ENCODE peak calls at places on chromosomes 12 and 14, in eight cellular contexts. K is bronchial epithelial cell; V is posterior cingulate gyrus; T is activated T-cell treated with anti-CD3 and anti-CD28 coated beads, Interleukin-2, amount 50 U/mL, for 72 hours; U is AG04450; G is lung; Z is AG10803; X is GM12892. Q is an unnamed sample.

GRCh38 chr14:34710744-34711143 is 3.6 kb downstream of the CFL2 start:
- DNase-seq in G (no peak), U (no peak), K (no peak), V (no peak), X (no peak), Z (peak), T (no peak), Q (no peak)

GRCh38 chr12:54385251-54385914 is 850 bp upstream of the ZNF385A start:
- DNase-seq in V (no peak), Z (no peak), T (no peak), G (no peak), U (no peak), X (peak), K (no peak), Q (no peak)

GRCh38 chr14:29453045-29453444 is 474.6 kb downstream of the PRKD1 start:
- DNase-seq in K (peak), Z (no peak), U (no peak), T (no peak), V (no peak), X (no peak), G (no peak), Q (no peak)

GRCh38 chr14:103023881-103024473 is 33.4 kb downstream of the CDC42BPB start:
- DNase-seq in Z (peak), T (no peak), X (no peak), G (no peak), U (peak), K (peak), V (no peak), Q (no peak)

GRCh38 chr12:120944645-120945217 is 33.6 kb upstream of the HNF1A start:
- DNase-seq in G (peak), T (peak), U (peak), K (peak), X (peak), V (no peak), Z (peak), Q (peak)

GRCh38 chr12:132281021-132281420 is 48.4 kb downstream of the GALNT9 start:
- DNase-seq in T (no peak), G (no peak), Z (no peak), U (no peak), V (no peak), X (no peak), K (no peak), Q (no peak)

GRCh38 chr14:61569783-61570182 is 125.5 kb upstream of the HIF1A start:
- DNase-seq in Z (peak), T (peak), G (peak), U (no peak), X (no peak), V (no peak), K (peak), Q (peak)

GRCh38 chr14:28756896-28757570 is 9.6 kb upstream of the FOXG1 start:
- DNase-seq in X (no peak), K (peak), T (no peak), U (no peak), G (no peak), V (no peak), Z (peak), Q (peak)

GRCh38 chr14:97179573-97179972 is 382.4 kb downstream of the VRK1 start:
- DNase-seq in X (no peak), T (peak), Z (no peak), U (no peak), V (no peak), K (no peak), G (no peak), Q (no peak)